ENCODE peak calls at places on chromosomes 11 and 22, in five cellular contexts. N is Kasumi-1; S is stimulated activated CD4-positive, alpha-beta T cell treated with anti-CD3 and anti-CD28 coated beads, Interleukin-1b, Interleukin-23, amount 100 ng/mL, for 24 hours; A is activated CD8-positive, alpha-beta T cell treated with anti-CD3 and anti-CD28 coated beads for 36 hours; M is Right ventricle myocardium superior. C is an unnamed sample.

GRCh38 chr11:113077379-113077778 is 116.2 kb downstream of the NCAM1 start:
- DNase-seq in N (no peak), A (no peak), M (no peak), S (no peak), C (no peak)

GRCh38 chr11:122808494-122808893 is 29.8 kb upstream of the CRTAM start:
- DNase-seq in A (peak), S (no peak), N (peak), M (no peak), C (no peak)

GRCh38 chr11:60878245-60879101 is 11.1 kb downstream of the ZP1 start:
- DNase-seq in N (no peak), M (no peak), A (no peak), S (no peak), C (no peak)

GRCh38 chr22:38760477-38761201 is 4.8 kb upstream of the SUN2 start:
- DNase-seq in S (no peak), N (no peak), A (no peak), M (no peak), C (no peak)

GRCh38 chr11:70546179-70546940 is 148.0 kb downstream of the CTTN start:
- DNase-seq in A (no peak), S (no peak), M (peak), N (no peak), C (no peak)

GRCh38 chr11:70415642-70416395 is 17.5 kb downstream of the CTTN start:
- DNase-seq in A (no peak), S (no peak), M (no peak), N (no peak), C (no peak)

GRCh38 chr22:19431641-19432091 is at the start of gene HIRA:
- DNase-seq in N (peak), A (peak), S (peak), M (peak), C (peak)

GRCh38 chr11:46363455-46363920 is 16.2 kb downstream of the DGKZ start:
- DNase-seq in M (peak), N (no peak), A (no peak), S (no peak), C (no peak)

GRCh38 chr22:31451709-31452571 is 37.7 kb downstream of the EIF4ENIF1 start:
- DNase-seq in S (no peak), N (peak), M (no peak), A (no peak), C (peak)

GRCh38 chr11:119103793-119104192 is 2.1 kb upstream of the DPAGT1 start:
- DNase-seq in A (no peak), M (no peak), S (no peak), N (peak), C (no peak)

GRCh38 chr11:77232242-77232641 is 69.2 kb downstream of the GDPD4 start:
- DNase-seq in M (no peak), S (no peak), N (no peak), A (no peak), C (no peak)

GRCh38 chr11:34860034-34860433 is 56.1 kb downstream of the APIP start:
- DNase-seq in A (no peak), S (no peak), N (no peak), M (no peak), C (no peak)

GRCh38 chr22:31447337-31447736 is 42.3 kb downstream of the EIF4ENIF1 start:
- DNase-seq in S (no peak), A (no peak), M (no peak), N (no peak), C (no peak)

GRCh38 chr22:46355996-46356471 is 20.5 kb downstream of the TRMU start:
- DNase-seq in N (no peak), A (no peak), S (no peak), M (no peak), C (no peak)

GRCh38 chr11:106091480-106092123 is 14.1 kb downstream of the AASDHPPT start:
- DNase-seq in N (no peak), M (no peak), A (peak), S (no peak), C (no peak)

GRCh38 chr11:70678931-70679900 is 280.9 kb downstream of the CTTN start:
- DNase-seq in A (no peak), N (no peak), S (no peak), M (no peak), C (no peak)

GRCh38 chr11:107457205-107457557 is 444 bp downstream of the CWF19L2 start:
- DNase-seq in A (peak), S (peak), N (no peak), M (no peak), C (no peak)

GRCh38 chr11:1130276-1131032 is 27.3 kb upstream of the MUC5AC start:
- DNase-seq in A (no peak), S (no peak), N (no peak), M (no peak), C (no peak)

GRCh38 chr22:18973264-18974031 is 37.4 kb upstream of the PRODH start:
- DNase-seq in S (no peak), N (no peak), A (no peak), M (peak), C (no peak)

GRCh38 chr11:36976740-36977139 is 378.7 kb upstream of the RAG2 start:
- DNase-seq in S (no peak), A (no peak), M (peak), N (no peak), C (no peak)

GRCh38 chr11:130649749-130650275 is 201.4 kb downstream of the ADAMTS15 start:
- DNase-seq in A (no peak), N (no peak), S (no peak), M (no peak), C (no peak)

GRCh38 chr11:110874651-110875050 is 162.4 kb upstream of the ARHGAP20 start:
- DNase-seq in S (no peak), A (no peak), N (no peak), M (no peak), C (no peak)

GRCh38 chr22:30240541-30241417 is 5.8 kb downstream of the LIF start:
- DNase-seq in S (no peak), N (no peak), A (no peak), M (no peak), C (no peak)

GRCh38 chr11:61919841-61920631 is 2.7 kb upstream of the RAB3IL1 start:
- DNase-seq in S (no peak), N (no peak), A (no peak), M (no peak), C (no peak)

GRCh38 chr11:71542856-71543743 is 5.1 kb upstream of the KRTAP5-9 start:
- DNase-seq in M (no peak), A (peak), S (no peak), N (no peak), C (no peak)

GRCh38 chr11:5689551-5689983 is at the start of gene TRIM22:
- DNase-seq in M (no peak), S (no peak), A (peak), N (peak), C (no peak)

GRCh38 chr22:44363214-44363979 is 50.6 kb upstream of the SHISAL1 start:
- DNase-seq in M (peak), A (no peak), N (no peak), S (no peak), C (no peak)

GRCh38 chr11:64787526-64788320 is 9.4 kb upstream of the SF1 start:
- DNase-seq in S (no peak), N (peak), M (peak), A (peak), C (peak)

GRCh38 chr11:79437274-79437980 is 3.4 kb downstream of the TENM4 start:
- DNase-seq in A (no peak), N (peak), M (peak), S (no peak), C (peak)

GRCh38 chr11:11620966-11621880 is 582 bp downstream of the GALNT18 start:
- DNase-seq in S (no peak), M (peak), N (peak), A (peak), C (no peak)

GRCh38 chr22:39349506-39349966 is 255 bp upstream of the SYNGR1 start:
- DNase-seq in A (peak), N (peak), M (peak), S (no peak), C (peak)

GRCh38 chr11:22510741-22511140 is 114.9 kb downstream of the FANCF start:
- DNase-seq in N (no peak), M (no peak), A (no peak), S (no peak), C (no peak)

GRCh38 chr11:46006418-46007070 is 84.1 kb downstream of the LARGE2 start:
- DNase-seq in M (no peak), N (peak), S (peak), A (peak), C (peak)

GRCh38 chr22:43088616-43088978 is 594 bp downstream of the TTLL1 start:
- DNase-seq in S (no peak), M (no peak), N (no peak), A (peak), C (no peak)

GRCh38 chr11:134499990-134500389 is 87.9 kb upstream of the B3GAT1 start:
- DNase-seq in A (no peak), M (no peak), S (no peak), N (no peak), C (no peak)

GRCh38 chr22:45867118-45867905 is 109.7 kb downstream of the WNT7B start:
- DNase-seq in A (no peak), N (no peak), S (no peak), M (no peak), C (peak)

GRCh38 chr22:41636467-41636866 is 15.4 kb downstream of the XRCC6 start:
- DNase-seq in A (no peak), S (no peak), M (no peak), N (no peak), C (no peak)

GRCh38 chr11:123300874-123301695 is 106.0 kb upstream of the CLMP start:
- DNase-seq in M (no peak), S (no peak), A (no peak), N (no peak), C (no peak)

GRCh38 chr11:128917144-128917684 is 25.5 kb downstream of the TP53AIP1 start:
- DNase-seq in S (no peak), M (no peak), N (no peak), A (no peak), C (no peak)

C was measured in endothelial cell.